ENCODE peak calls at places on chromosomes 11 and 22, in four cellular contexts. One of them, this sample, is unnamed.

GRCh38 chr11:134038897-134039470 is 29.9 kb upstream of the JAM3 start:
- DNase-seq in CD8-positive, alpha-beta memory T cell: no peak
- DNase-seq in dorsolateral prefrontal cortex: no peak
- DNase-seq in cardiac muscle cell: no peak
- DNase-seq in this sample: no peak

GRCh38 chr11:118916842-118917388 is 8.8 kb downstream of the BCL9L start:
- DNase-seq in CD8-positive, alpha-beta memory T cell: no peak
- DNase-seq in dorsolateral prefrontal cortex: no peak
- DNase-seq in cardiac muscle cell: peak; percentile 94
- DNase-seq in this sample: no peak

GRCh38 chr11:16186680-16187079 is 169.7 kb downstream of the SOX6 start:
- DNase-seq in CD8-positive, alpha-beta memory T cell: no peak
- DNase-seq in dorsolateral prefrontal cortex: no peak
- DNase-seq in cardiac muscle cell: no peak
- DNase-seq in this sample: no peak

GRCh38 chr22:48112687-48113521 is 1350.5 kb downstream of the TBC1D22A start:
- DNase-seq in CD8-positive, alpha-beta memory T cell: no peak
- DNase-seq in dorsolateral prefrontal cortex: no peak
- DNase-seq in cardiac muscle cell: no peak
- DNase-seq in this sample: no peak

GRCh38 chr11:17558916-17559315 is 11.9 kb downstream of the OTOG start:
- DNase-seq in CD8-positive, alpha-beta memory T cell: no peak
- DNase-seq in dorsolateral prefrontal cortex: peak; percentile 9
- DNase-seq in cardiac muscle cell: no peak
- DNase-seq in this sample: no peak

GRCh38 chr22:40237788-40238424 is 60.2 kb downstream of the TNRC6B start:
- DNase-seq in CD8-positive, alpha-beta memory T cell: no peak
- DNase-seq in dorsolateral prefrontal cortex: no peak
- DNase-seq in cardiac muscle cell: no peak
- DNase-seq in this sample: no peak

GRCh38 chr22:45911601-45912271 is 65.2 kb downstream of the WNT7B start:
- DNase-seq in CD8-positive, alpha-beta memory T cell: no peak
- DNase-seq in dorsolateral prefrontal cortex: no peak
- DNase-seq in cardiac muscle cell: peak; percentile 11
- DNase-seq in this sample: no peak

GRCh38 chr11:66676931-66677598 is 622 bp downstream of the RBM4B start:
- DNase-seq in CD8-positive, alpha-beta memory T cell: no peak
- DNase-seq in dorsolateral prefrontal cortex: no peak
- DNase-seq in cardiac muscle cell: peak; percentile 12
- DNase-seq in this sample: no peak

GRCh38 chr22:22111267-22111751 is 128.7 kb upstream of the TOP3B start:
- DNase-seq in CD8-positive, alpha-beta memory T cell: no peak
- DNase-seq in dorsolateral prefrontal cortex: no peak
- DNase-seq in cardiac muscle cell: peak; percentile 58
- DNase-seq in this sample: peak; percentile 77

GRCh38 chr11:92627615-92628201 is 341.7 kb upstream of the MTNR1B start:
- DNase-seq in CD8-positive, alpha-beta memory T cell: no peak
- DNase-seq in dorsolateral prefrontal cortex: no peak
- DNase-seq in cardiac muscle cell: no peak
- DNase-seq in this sample: no peak

GRCh38 chr11:61827573-61828378 is at the start of gene FADS2:
- DNase-seq in CD8-positive, alpha-beta memory T cell: peak; percentile 57
- DNase-seq in dorsolateral prefrontal cortex: peak; percentile 94
- DNase-seq in cardiac muscle cell: peak; percentile 98
- DNase-seq in this sample: peak; percentile 80

GRCh38 chr11:118878187-118878586 is 5.5 kb upstream of the CXCR5 start:
- DNase-seq in CD8-positive, alpha-beta memory T cell: no peak
- DNase-seq in dorsolateral prefrontal cortex: no peak
- DNase-seq in cardiac muscle cell: no peak
- DNase-seq in this sample: no peak

GRCh38 chr11:15688351-15688792 is 573.6 kb downstream of the INSC start:
- DNase-seq in CD8-positive, alpha-beta memory T cell: no peak
- DNase-seq in dorsolateral prefrontal cortex: no peak
- DNase-seq in cardiac muscle cell: peak; percentile 94
- DNase-seq in this sample: no peak

GRCh38 chr11:12838463-12839120 is 164.4 kb downstream of the TEAD1 start:
- DNase-seq in CD8-positive, alpha-beta memory T cell: no peak
- DNase-seq in dorsolateral prefrontal cortex: no peak
- DNase-seq in cardiac muscle cell: peak; percentile 61
- DNase-seq in this sample: no peak
- H3K27ac ChIP-seq in CD8-positive, alpha-beta memory T cell: no peak overlapping the region
- H3K27ac ChIP-seq in dorsolateral prefrontal cortex: no peak overlapping the region
- H3K27ac ChIP-seq in cardiac muscle cell: no peak overlapping the region
- H3K27ac ChIP-seq in this sample: no peak overlapping the region

GRCh38 chr22:18031670-18032454 is 7.5 kb upstream of the MICAL3 start:
- DNase-seq in CD8-positive, alpha-beta memory T cell: no peak
- DNase-seq in dorsolateral prefrontal cortex: peak; percentile 64
- DNase-seq in cardiac muscle cell: peak; percentile 84
- DNase-seq in this sample: peak; percentile 86
- H3K4me3 ChIP-seq in CD8-positive, alpha-beta memory T cell: no peak overlapping the region
- H3K4me3 ChIP-seq in dorsolateral prefrontal cortex: no peak overlapping the region
- H3K4me3 ChIP-seq in cardiac muscle cell: no peak overlapping the region
- H3K4me3 ChIP-seq in this sample: no peak overlapping the region

GRCh38 chr22:42885446-42885845 is 28.4 kb upstream of the ARFGAP3 start:
- DNase-seq in CD8-positive, alpha-beta memory T cell: no peak
- DNase-seq in dorsolateral prefrontal cortex: no peak
- DNase-seq in cardiac muscle cell: no peak
- DNase-seq in this sample: no peak
- H3K27me3 ChIP-seq in CD8-positive, alpha-beta memory T cell: no peaks in the 10 kb centered on the region
- H3K27me3 ChIP-seq in dorsolateral prefrontal cortex: no peaks in the 10 kb centered on the region
- H3K27me3 ChIP-seq in cardiac muscle cell: no peaks in the 10 kb centered on the region
- H3K27me3 ChIP-seq in this sample: no peaks in the 10 kb centered on the region

GRCh38 chr11:35662649-35663407 is at the start of gene TRIM44:
- DNase-seq in CD8-positive, alpha-beta memory T cell: peak; percentile 74
- DNase-seq in dorsolateral prefrontal cortex: peak; percentile 86
- DNase-seq in cardiac muscle cell: peak; percentile 91
- DNase-seq in this sample: peak; percentile 47

GRCh38 chr11:35667257-35667656 is 4.7 kb downstream of the TRIM44 start:
- DNase-seq in CD8-positive, alpha-beta memory T cell: no peak
- DNase-seq in dorsolateral prefrontal cortex: no peak
- DNase-seq in cardiac muscle cell: no peak
- DNase-seq in this sample: no peak

GRCh38 chr11:35663408-35663702 is 780 bp downstream of the TRIM44 start:
- DNase-seq in CD8-positive, alpha-beta memory T cell: no peak
- DNase-seq in dorsolateral prefrontal cortex: no peak
- DNase-seq in cardiac muscle cell: no peak
- DNase-seq in this sample: no peak

GRCh38 chr11:35662061-35662648 is 420 bp upstream of the TRIM44 start:
- DNase-seq in CD8-positive, alpha-beta memory T cell: peak; percentile 49
- DNase-seq in dorsolateral prefrontal cortex: no peak
- DNase-seq in cardiac muscle cell: no peak
- DNase-seq in this sample: no peak

DNA sequence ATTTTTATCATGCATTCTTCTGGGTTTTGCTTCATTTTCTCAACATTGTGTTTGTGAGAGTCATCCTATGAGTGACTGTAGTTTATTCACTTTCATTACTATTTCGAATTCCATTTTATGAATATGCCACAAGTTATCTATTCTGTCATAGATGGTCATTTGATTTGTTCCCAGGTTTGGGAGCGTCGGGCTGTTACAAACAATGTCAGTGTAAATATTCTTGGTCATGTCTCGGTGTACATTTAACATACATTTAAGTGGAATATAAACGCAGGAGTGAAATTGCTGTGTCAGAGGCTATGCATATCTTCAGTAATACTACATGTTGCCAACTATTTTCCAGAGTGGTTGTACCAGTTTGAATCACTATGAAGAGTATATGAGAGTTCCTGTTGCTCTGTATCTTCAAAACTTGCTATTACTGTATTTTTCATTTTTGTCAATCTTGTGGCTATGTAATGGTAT is 2.4 kb downstream of the TRIM44 start:
- DNase-seq in CD8-positive, alpha-beta memory T cell: no peak
- DNase-seq in dorsolateral prefrontal cortex: no peak
- DNase-seq in cardiac muscle cell: no peak
- DNase-seq in this sample: no peak
- H3K27ac ChIP-seq in CD8-positive, alpha-beta memory T cell: no peak overlapping the region
- H3K27ac ChIP-seq in dorsolateral prefrontal cortex: no peak overlapping the region
- H3K27ac ChIP-seq in cardiac muscle cell: no peak overlapping the region
- H3K27ac ChIP-seq in this sample: no peak overlapping the region

DNA sequence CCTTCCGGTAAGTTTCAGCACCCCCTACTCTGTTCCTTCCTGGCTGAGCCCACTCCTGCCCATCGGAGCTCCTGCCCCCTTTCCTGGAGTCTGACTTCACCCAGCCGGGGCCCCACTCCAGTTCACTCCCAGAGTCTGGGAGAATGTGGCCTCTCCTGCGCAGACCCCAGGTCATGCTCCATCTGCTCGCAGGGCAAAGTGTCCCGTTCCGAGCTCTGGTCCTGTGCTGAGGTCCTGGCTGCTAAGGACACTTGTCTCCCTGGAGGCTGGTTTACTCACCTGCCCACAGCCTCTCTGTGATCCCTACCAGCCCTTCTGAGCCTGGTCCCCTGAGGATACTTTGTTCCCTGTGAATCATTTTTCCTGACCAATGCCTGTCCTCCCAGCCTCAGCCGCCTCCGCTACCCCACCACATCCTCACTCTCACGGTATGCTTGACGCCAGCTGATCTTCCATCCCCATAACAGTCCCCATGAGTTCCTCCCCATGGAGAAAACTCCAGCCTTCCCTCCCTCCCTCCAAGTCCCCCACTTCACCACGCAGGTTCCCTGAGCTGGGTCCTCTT is 526 bp downstream of the IFITM10 start:
- DNase-seq in CD8-positive, alpha-beta memory T cell: no peak
- DNase-seq in dorsolateral prefrontal cortex: no peak
- DNase-seq in cardiac muscle cell: peak; percentile 81
- DNase-seq in this sample: no peak
- H3K4me3 ChIP-seq in CD8-positive, alpha-beta memory T cell: no peak overlapping the region
- H3K4me3 ChIP-seq in dorsolateral prefrontal cortex: no peak overlapping the region
- H3K4me3 ChIP-seq in cardiac muscle cell: no peak overlapping the region
- H3K4me3 ChIP-seq in this sample: no peak overlapping the region